ENCODE peak calls at places on chromosome 12, in five cellular contexts. K, Y, J, F and P are unnamed samples.

GRCh38 chr12:44296624-44297197 is 460.8 kb downstream of the TMEM117 start:
- DNase-seq in K (no peak), Y (no peak), J (no peak), F (no peak), P (no peak)

GRCh38 chr12:34400986-34401658 is 378.8 kb downstream of the ALG10 start:
- DNase-seq in K (no peak), Y (no peak), J (no peak), F (no peak), P (no peak)

GRCh38 chr12:90075685-90076084 is 367.0 kb upstream of the ATP2B1 start:
- DNase-seq in K (no peak), Y (no peak), J (no peak), F (no peak), P (no peak)

GRCh38 chr12:129200576-129200975 is 347.3 kb downstream of the GLT1D1 start:
- DNase-seq in K (no peak), Y (no peak), J (no peak), F (no peak), P (no peak)

GRCh38 chr12:105064564-105065222 is 19.6 kb downstream of the ALDH1L2 start:
- DNase-seq in K (no peak), Y (no peak), J (no peak), F (peak), P (no peak)

GRCh38 chr12:29026419-29026818 is 122.7 kb upstream of the FAR2 start:
- DNase-seq in K (no peak), Y (no peak), J (peak), F (no peak), P (no peak)

GRCh38 chr12:59700145-59700435 is 104.3 kb downstream of the SLC16A7 start:
- DNase-seq in K (no peak), Y (no peak), J (no peak), F (no peak), P (no peak)

GRCh38 chr12:72747460-72747859 is 475.3 kb downstream of the TRHDE start:
- DNase-seq in K (no peak), Y (no peak), J (no peak), F (no peak), P (no peak)

GRCh38 chr12:94062194-94062593 is 86.2 kb upstream of the PLXNC1 start:
- DNase-seq in K (no peak), Y (no peak), J (no peak), F (no peak), P (no peak)

GRCh38 chr12:121942145-121942718 is 23.8 kb downstream of the CFAP251 start:
- DNase-seq in K (peak), Y (peak), J (peak), F (no peak), P (no peak)

GRCh38 chr12:56042430-56043203 is 899 bp downstream of the RPS26 start:
- DNase-seq in K (no peak), Y (peak), J (no peak), F (no peak), P (no peak)

GRCh38 chr12:94531196-94531720 is 71.6 kb upstream of the CEP83 start:
- DNase-seq in K (no peak), Y (no peak), J (no peak), F (no peak), P (no peak)

GRCh38 chr12:107684990-107685359 is 624 bp upstream of the PWP1 start:
- DNase-seq in K (no peak), Y (peak), J (no peak), F (no peak), P (no peak)

GRCh38 chr12:52280796-52281560 is 6.5 kb downstream of the KRT86 start:
- DNase-seq in K (peak), Y (peak), J (peak), F (no peak), P (peak)

GRCh38 chr12:95351745-95352144 is 122.2 kb upstream of the METAP2 start:
- DNase-seq in K (no peak), Y (peak), J (no peak), F (no peak), P (no peak)

GRCh38 chr12:48175613-48176416 is 7.6 kb upstream of the CCDC184 start:
- DNase-seq in K (no peak), Y (peak), J (no peak), F (no peak), P (no peak)

GRCh38 chr12:67161322-67161918 is 107.7 kb upstream of the CAND1 start:
- DNase-seq in K (no peak), Y (peak), J (peak), F (peak), P (peak)

GRCh38 chr12:120381752-120382419 is 12.9 kb upstream of the MSI1 start:
- DNase-seq in K (peak), Y (peak), J (peak), F (peak), P (no peak)

GRCh38 chr12:26090853-26091510 is 33.9 kb downstream of the BHLHE41 start:
- DNase-seq in K (no peak), Y (peak), J (peak), F (peak), P (no peak)

GRCh38 chr12:28640519-28640918 is 450.3 kb downstream of the CCDC91 start:
- DNase-seq in K (no peak), Y (no peak), J (no peak), F (no peak), P (no peak)

GRCh38 chr12:31900271-31900670 is 58.9 kb upstream of the RESF1 start:
- DNase-seq in K (no peak), Y (peak), J (no peak), F (no peak), P (no peak)

DNA sequence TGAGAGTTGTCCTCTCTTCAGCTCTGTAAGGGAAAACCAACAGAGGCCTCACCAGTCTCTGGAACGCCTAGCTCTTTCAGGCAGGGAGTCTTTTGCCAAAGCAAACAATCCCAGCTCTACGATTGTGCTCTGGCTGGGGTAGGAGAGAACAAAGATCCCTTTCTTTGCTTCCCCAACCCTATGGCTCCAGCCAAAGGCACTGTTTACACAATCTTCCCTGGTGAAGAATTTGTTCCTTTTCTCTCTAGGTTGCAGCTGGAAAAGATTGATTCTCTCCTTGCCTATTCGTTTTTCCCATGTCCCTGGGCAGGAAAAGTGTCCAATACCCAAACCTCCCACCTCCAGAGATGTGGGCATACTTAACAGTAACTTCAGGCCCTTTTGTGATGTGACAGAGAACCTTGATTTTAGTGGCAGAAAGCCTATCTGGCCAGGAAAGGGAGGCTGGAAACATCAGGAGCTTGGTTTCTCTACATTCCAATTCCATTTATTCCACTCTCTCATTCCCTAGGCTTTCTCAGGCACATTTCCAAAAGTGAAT is 16.8 kb downstream of the ATP5MC2 start:
- DNase-seq in K (peak), Y (peak), J (peak), F (no peak), P (no peak)
- H3K4me3 ChIP-seq in K (peak), Y (no peak), J (peak), F (no peak), P (no peak)

GRCh38 chr12:256225-256624 is 6.4 kb downstream of the SLC6A13 start:
- DNase-seq in K (no peak), Y (no peak), J (no peak), F (no peak), P (no peak)
- TF ChIP-seq CTCF in K (no peak), Y (no peak), J (no peak), F (no peak), P (no peak)

GRCh38 chr12:62292761-62293446 is 32.7 kb downstream of the USP15 start:
- DNase-seq in K (no peak), Y (peak), J (peak), F (no peak), P (no peak)
- H3K4me3 ChIP-seq in K (no peak), Y (no peak), J (no peak), F (no peak), P (no peak)

GRCh38 chr12:112607427-112607826 is 184.1 kb upstream of the RPH3A start:
- DNase-seq in K (no peak), Y (no peak), J (no peak), F (no peak), P (no peak)
- TF ChIP-seq CTCF in K (no peak), Y (no peak), J (no peak), F (no peak), P (no peak)

GRCh38 chr12:130956456-130957303 is 3.0 kb downstream of the ADGRD1 start:
- DNase-seq in K (no peak), Y (no peak), J (no peak), F (no peak), P (no peak)

GRCh38 chr12:130954544-130954831 is 781 bp downstream of the ADGRD1 start:
- DNase-seq in K (no peak), Y (no peak), J (no peak), F (no peak), P (no peak)

GRCh38 chr12:130955238-130955816 is 1.6 kb downstream of the ADGRD1 start:
- DNase-seq in K (no peak), Y (no peak), J (no peak), F (peak), P (no peak)

GRCh38 chr12:130957304-130957621 is 3.6 kb downstream of the ADGRD1 start:
- DNase-seq in K (no peak), Y (no peak), J (no peak), F (no peak), P (no peak)

DNA sequence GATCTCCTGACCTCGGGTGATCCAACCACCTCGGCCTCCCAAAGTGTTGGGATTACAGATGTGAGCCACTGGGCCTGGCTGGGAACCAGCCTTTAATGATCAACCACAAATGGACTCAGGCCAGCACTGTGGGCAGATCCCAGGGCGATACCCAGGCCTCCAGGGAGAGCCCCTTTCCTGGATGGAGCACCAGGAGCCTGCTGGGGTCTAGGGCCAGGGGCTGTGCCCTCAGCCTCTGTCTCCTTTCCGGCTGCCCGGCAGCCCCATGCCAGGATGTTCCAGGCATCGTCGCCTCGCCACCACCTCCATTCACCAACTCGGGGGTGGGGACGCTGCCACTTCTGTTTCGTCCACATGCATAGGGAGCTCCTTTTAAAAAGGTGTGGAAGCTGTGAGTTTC is 2.3 kb downstream of the ADGRD1 start:
- DNase-seq in K (no peak), Y (no peak), J (no peak), F (no peak), P (no peak)
- H3K4me3 ChIP-seq in K (no peak), Y (no peak), J (no peak), F (peak), P (no peak)

GRCh38 chr12:86838709-86839108 is 582.5 kb upstream of the MGAT4C start:
- DNase-seq in K (no peak), Y (peak), J (no peak), F (no peak), P (no peak)
- TF ChIP-seq CTCF in K (no peak), Y (no peak), J (no peak), F (no peak), P (no peak)

DNA sequence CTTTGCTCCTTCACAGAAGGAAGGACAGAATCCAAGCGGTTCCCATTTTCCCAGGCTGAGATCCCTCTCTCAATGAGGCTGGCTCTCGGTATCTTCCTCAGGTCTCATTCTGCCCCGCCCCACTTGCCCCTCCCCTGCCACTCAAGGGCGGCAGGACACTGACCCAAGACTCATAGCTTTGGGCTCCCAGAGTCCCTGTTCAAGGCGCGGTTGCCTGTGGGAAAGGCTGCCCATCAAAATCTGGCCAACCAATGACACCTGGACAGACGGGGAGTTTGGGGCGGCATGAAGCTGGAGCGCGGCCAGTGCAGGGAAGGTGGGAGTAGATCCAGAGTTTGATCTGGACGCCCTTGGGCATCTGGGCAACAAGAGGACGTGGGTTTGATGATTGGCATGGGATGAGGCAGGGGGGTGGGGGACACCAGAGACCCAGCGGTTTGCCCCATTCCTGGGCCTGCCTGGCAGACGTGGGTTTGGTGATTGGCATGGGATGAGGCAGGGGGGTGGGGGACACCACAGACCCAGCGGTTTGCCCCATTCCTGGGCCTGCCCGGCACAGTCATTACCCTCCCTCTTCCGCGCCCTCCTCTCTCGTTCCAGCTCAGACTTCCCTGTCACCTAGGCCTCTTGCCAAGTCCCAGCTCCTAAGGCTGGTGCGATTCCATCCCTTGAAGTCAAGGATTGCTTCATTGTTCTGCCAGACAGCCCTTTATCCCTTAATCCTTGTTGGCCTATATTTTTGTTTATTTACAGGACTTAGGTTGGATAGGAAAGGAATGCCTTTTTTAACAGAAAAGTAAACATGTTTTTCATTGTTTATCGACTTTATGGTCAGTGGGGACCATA is 92.1 kb downstream of the NINJ2 start:
- DNase-seq in K (peak), Y (peak), J (peak), F (no peak), P (peak)
- H3K4me3 ChIP-seq in K (peak), Y (peak), J (peak), F (peak), P (peak)

DNA sequence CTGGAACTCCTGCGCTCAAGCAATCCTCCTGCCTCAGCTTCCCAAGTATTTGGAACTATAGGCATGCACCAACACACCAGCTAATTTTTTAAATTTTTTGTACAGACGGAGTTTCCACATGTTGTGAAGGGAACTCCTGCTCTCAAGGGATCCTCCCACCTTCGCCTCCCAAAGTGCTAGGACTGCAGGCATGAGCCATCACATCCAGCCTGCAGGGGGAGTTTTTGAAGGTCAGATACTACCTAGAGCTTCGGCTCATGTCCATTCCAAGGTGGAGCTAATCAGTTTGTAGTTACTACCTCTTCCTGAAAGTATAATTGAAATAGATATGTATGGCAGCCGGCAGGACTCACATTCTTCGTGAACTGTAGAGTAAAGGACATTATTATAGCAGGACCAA is 3.7 kb upstream of the TAS2R19 start:
- DNase-seq in K (no peak), Y (no peak), J (no peak), F (no peak), P (no peak)
- TF ChIP-seq CTCF in K (no peak), Y (peak), J (no peak), F (peak), P (peak)

DNA sequence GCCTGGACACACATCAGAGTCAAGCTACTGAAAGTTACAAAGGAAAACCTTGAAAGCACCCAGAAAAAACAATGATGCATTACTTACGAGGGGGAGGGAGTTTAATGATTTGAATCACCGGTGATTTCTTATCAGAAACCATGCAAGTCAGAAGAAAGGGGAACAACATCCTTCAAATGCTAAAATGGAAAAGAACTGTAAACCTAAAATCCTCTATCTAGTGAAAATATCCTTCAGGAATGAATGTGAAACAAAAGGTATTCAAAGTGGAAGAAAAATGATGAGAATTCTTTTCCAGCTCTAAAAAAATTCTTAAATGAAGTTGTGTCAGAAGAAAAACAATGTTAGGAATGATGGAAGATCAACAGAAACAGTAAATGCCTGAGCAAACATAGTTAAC is 16.8 kb downstream of the SCAF11 start:
- DNase-seq in K (no peak), Y (peak), J (peak), F (no peak), P (no peak)
- H3K4me3 ChIP-seq in K (no peak), Y (no peak), J (peak), F (no peak), P (no peak)